ENCODE peak calls at places on chromosomes 1 and 21, in six cellular contexts. Y is sigmoid colon, F is cardiac septum, T is body of pancreas, D is GM12891, E is EL. R is an unnamed sample.

GRCh38 chr1:218284377-218284916 is 646 bp upstream of the RRP15 start:
- DNase-seq in F (no peak), E (no peak), Y (no peak), T (no peak), D (peak), R (no peak)

GRCh38 chr1:44881011-44881632 is 38.1 kb upstream of the PTCH2 start:
- DNase-seq in T (no peak), E (peak), F (no peak), D (no peak), Y (no peak), R (no peak)

GRCh38 chr1:211902624-211903291 is 72.2 kb upstream of the LPGAT1 start:
- DNase-seq in E (no peak), D (no peak), Y (no peak), F (no peak), T (no peak), R (no peak)

GRCh38 chr1:100793661-100794060 is 74.1 kb downstream of the VCAM1 start:
- DNase-seq in T (no peak), E (no peak), F (no peak), Y (no peak), D (no peak), R (no peak)

GRCh38 chr1:154956557-154956956 is 658 bp upstream of the PBXIP1 start:
- DNase-seq in T (no peak), E (no peak), Y (peak), F (no peak), D (no peak), R (no peak)

GRCh38 chr1:115462677-115463076 is 124.6 kb upstream of the NGF start:
- DNase-seq in Y (no peak), D (no peak), F (no peak), T (no peak), E (no peak), R (no peak)

GRCh38 chr1:205746757-205747412 is 3.1 kb downstream of the NUCKS1 start:
- DNase-seq in T (no peak), Y (no peak), D (no peak), E (no peak), F (no peak), R (no peak)

GRCh38 chr21:39209334-39209688 is 26.1 kb upstream of the PSMG1 start:
- DNase-seq in E (no peak), D (no peak), T (no peak), Y (no peak), F (no peak), R (no peak)

R was measured in GM10248.